ENCODE peak calls at places on chromosome 14, in nine cellular contexts. One of them, this sample, is unnamed.

GRCh38 chr14:97077253-97077653 is 280.1 kb downstream of the VRK1 start:
- DNase-seq in right cardiac atrium: peak
- DNase-seq in Peyer's patch: no peak
- DNase-seq in heart left ventricle: peak
- DNase-seq in heart right ventricle: peak
- DNase-seq in left ventricle myocardium inferior: peak
- DNase-seq in aorta: peak
- DNase-seq in upper lobe of left lung: no peak
- DNase-seq in GM23248: peak
- DNase-seq in this sample: no peak

GRCh38 chr14:21874167-21874566 is 200.5 kb upstream of the OR4E1 start:
- DNase-seq in right cardiac atrium: no peak
- DNase-seq in Peyer's patch: no peak
- DNase-seq in heart left ventricle: no peak
- DNase-seq in heart right ventricle: no peak
- DNase-seq in left ventricle myocardium inferior: no peak
- DNase-seq in aorta: no peak
- DNase-seq in upper lobe of left lung: no peak
- DNase-seq in GM23248: no peak
- DNase-seq in this sample: no peak

GRCh38 chr14:74503256-74503972 is 9.8 kb downstream of the ISCA2 start:
- DNase-seq in right cardiac atrium: no peak
- DNase-seq in Peyer's patch: peak
- DNase-seq in heart left ventricle: no peak
- DNase-seq in heart right ventricle: no peak
- DNase-seq in left ventricle myocardium inferior: no peak
- DNase-seq in aorta: peak
- DNase-seq in upper lobe of left lung: peak
- DNase-seq in GM23248: no peak
- DNase-seq in this sample: no peak

GRCh38 chr14:45070215-45070614 is 13.7 kb upstream of the PRPF39 start:
- DNase-seq in right cardiac atrium: no peak
- DNase-seq in Peyer's patch: no peak
- DNase-seq in heart left ventricle: no peak
- DNase-seq in heart right ventricle: no peak
- DNase-seq in left ventricle myocardium inferior: no peak
- DNase-seq in aorta: no peak
- DNase-seq in upper lobe of left lung: no peak
- DNase-seq in GM23248: peak
- DNase-seq in this sample: no peak

GRCh38 chr14:78443834-78444233 is 273.7 kb downstream of the NRXN3 start:
- DNase-seq in right cardiac atrium: no peak
- DNase-seq in Peyer's patch: no peak
- DNase-seq in heart left ventricle: no peak
- DNase-seq in heart right ventricle: no peak
- DNase-seq in left ventricle myocardium inferior: no peak
- DNase-seq in aorta: no peak
- DNase-seq in upper lobe of left lung: no peak
- DNase-seq in GM23248: no peak
- DNase-seq in this sample: no peak

GRCh38 chr14:94933411-94933964 is 163.6 kb upstream of the GSC start:
- DNase-seq in right cardiac atrium: no peak
- DNase-seq in Peyer's patch: no peak
- DNase-seq in heart left ventricle: no peak
- DNase-seq in heart right ventricle: no peak
- DNase-seq in left ventricle myocardium inferior: no peak
- DNase-seq in aorta: no peak
- DNase-seq in upper lobe of left lung: no peak
- DNase-seq in GM23248: peak
- DNase-seq in this sample: no peak

GRCh38 chr14:47365248-47365647 is 310.2 kb downstream of the MDGA2 start:
- DNase-seq in right cardiac atrium: no peak
- DNase-seq in Peyer's patch: no peak
- DNase-seq in heart left ventricle: no peak
- DNase-seq in heart right ventricle: no peak
- DNase-seq in left ventricle myocardium inferior: no peak
- DNase-seq in aorta: no peak
- DNase-seq in upper lobe of left lung: no peak
- DNase-seq in GM23248: no peak
- DNase-seq in this sample: peak

GRCh38 chr14:51430600-51430999 is 190.6 kb downstream of the TMX1 start:
- DNase-seq in right cardiac atrium: no peak
- DNase-seq in Peyer's patch: no peak
- DNase-seq in heart left ventricle: no peak
- DNase-seq in heart right ventricle: no peak
- DNase-seq in left ventricle myocardium inferior: no peak
- DNase-seq in aorta: no peak
- DNase-seq in upper lobe of left lung: no peak
- DNase-seq in GM23248: peak
- DNase-seq in this sample: no peak

GRCh38 chr14:104011824-104012517 is 69.6 kb upstream of the RD3L start:
- DNase-seq in right cardiac atrium: no peak
- DNase-seq in Peyer's patch: no peak
- DNase-seq in heart left ventricle: peak
- DNase-seq in heart right ventricle: peak
- DNase-seq in left ventricle myocardium inferior: peak
- DNase-seq in aorta: no peak
- DNase-seq in upper lobe of left lung: no peak
- DNase-seq in GM23248: no peak
- DNase-seq in this sample: no peak

GRCh38 chr14:66070542-66071319 is 415.4 kb upstream of the CCDC196 start:
- DNase-seq in right cardiac atrium: no peak
- DNase-seq in Peyer's patch: no peak
- DNase-seq in heart left ventricle: peak
- DNase-seq in heart right ventricle: peak
- DNase-seq in left ventricle myocardium inferior: peak
- DNase-seq in aorta: peak
- DNase-seq in upper lobe of left lung: no peak
- DNase-seq in GM23248: peak
- DNase-seq in this sample: peak

GRCh38 chr14:95396221-95396620 is 76.5 kb upstream of the CLMN start:
- DNase-seq in right cardiac atrium: no peak
- DNase-seq in Peyer's patch: no peak
- DNase-seq in heart left ventricle: no peak
- DNase-seq in heart right ventricle: no peak
- DNase-seq in left ventricle myocardium inferior: no peak
- DNase-seq in aorta: no peak
- DNase-seq in upper lobe of left lung: no peak
- DNase-seq in GM23248: no peak
- DNase-seq in this sample: no peak

GRCh38 chr14:19838433-19838832 is 34.9 kb downstream of the OR4N2 start:
- DNase-seq in right cardiac atrium: no peak
- DNase-seq in Peyer's patch: no peak
- DNase-seq in heart left ventricle: no peak
- DNase-seq in heart right ventricle: no peak
- DNase-seq in left ventricle myocardium inferior: no peak
- DNase-seq in aorta: no peak
- DNase-seq in upper lobe of left lung: no peak
- DNase-seq in GM23248: no peak
- DNase-seq in this sample: no peak

GRCh38 chr14:102421366-102422057 is 58.8 kb downstream of the TECPR2 start:
- DNase-seq in right cardiac atrium: no peak
- DNase-seq in Peyer's patch: no peak
- DNase-seq in heart left ventricle: no peak
- DNase-seq in heart right ventricle: no peak
- DNase-seq in left ventricle myocardium inferior: no peak
- DNase-seq in aorta: no peak
- DNase-seq in upper lobe of left lung: no peak
- DNase-seq in GM23248: no peak
- DNase-seq in this sample: no peak

GRCh38 chr14:102418853-102419240 is 56.1 kb downstream of the TECPR2 start:
- DNase-seq in right cardiac atrium: no peak
- DNase-seq in Peyer's patch: no peak
- DNase-seq in heart left ventricle: no peak
- DNase-seq in heart right ventricle: no peak
- DNase-seq in left ventricle myocardium inferior: no peak
- DNase-seq in aorta: no peak
- DNase-seq in upper lobe of left lung: no peak
- DNase-seq in GM23248: no peak
- DNase-seq in this sample: no peak

GRCh38 chr14:102419276-102419675 is 56.5 kb downstream of the TECPR2 start:
- DNase-seq in right cardiac atrium: no peak
- DNase-seq in Peyer's patch: no peak
- DNase-seq in heart left ventricle: no peak
- DNase-seq in heart right ventricle: no peak
- DNase-seq in left ventricle myocardium inferior: no peak
- DNase-seq in aorta: no peak
- DNase-seq in upper lobe of left lung: no peak
- DNase-seq in GM23248: no peak
- DNase-seq in this sample: no peak

GRCh38 chr14:102418169-102418852 is 55.6 kb downstream of the TECPR2 start:
- DNase-seq in right cardiac atrium: no peak
- DNase-seq in Peyer's patch: no peak
- DNase-seq in heart left ventricle: no peak
- DNase-seq in heart right ventricle: no peak
- DNase-seq in left ventricle myocardium inferior: no peak
- DNase-seq in aorta: no peak
- DNase-seq in upper lobe of left lung: no peak
- DNase-seq in GM23248: no peak
- DNase-seq in this sample: no peak

GRCh38 chr14:102419716-102420115 is 57.0 kb downstream of the TECPR2 start:
- DNase-seq in right cardiac atrium: no peak
- DNase-seq in Peyer's patch: no peak
- DNase-seq in heart left ventricle: no peak
- DNase-seq in heart right ventricle: no peak
- DNase-seq in left ventricle myocardium inferior: no peak
- DNase-seq in aorta: no peak
- DNase-seq in upper lobe of left lung: no peak
- DNase-seq in GM23248: no peak
- DNase-seq in this sample: no peak
- H3K27ac ChIP-seq in right cardiac atrium: no peak
- H3K27ac ChIP-seq in Peyer's patch: no peak
- H3K27ac ChIP-seq in heart left ventricle: no peak
- H3K27ac ChIP-seq in heart right ventricle: no peak
- H3K27ac ChIP-seq in left ventricle myocardium inferior: no peak
- H3K27ac ChIP-seq in aorta: no peak
- H3K27ac ChIP-seq in upper lobe of left lung: no peak
- H3K27ac ChIP-seq in GM23248: no peak
- H3K27ac ChIP-seq in this sample: no peak

GRCh38 chr14:63432228-63432627 is 110.9 kb downstream of the PPP2R5E start:
- DNase-seq in right cardiac atrium: no peak
- DNase-seq in Peyer's patch: no peak
- DNase-seq in heart left ventricle: no peak
- DNase-seq in heart right ventricle: no peak
- DNase-seq in left ventricle myocardium inferior: no peak
- DNase-seq in aorta: no peak
- DNase-seq in upper lobe of left lung: no peak
- DNase-seq in GM23248: no peak
- DNase-seq in this sample: no peak
- H3K27ac ChIP-seq in right cardiac atrium: no peak
- H3K27ac ChIP-seq in Peyer's patch: no peak
- H3K27ac ChIP-seq in heart left ventricle: no peak
- H3K27ac ChIP-seq in heart right ventricle: no peak
- H3K27ac ChIP-seq in left ventricle myocardium inferior: no peak
- H3K27ac ChIP-seq in aorta: no peak
- H3K27ac ChIP-seq in upper lobe of left lung: no peak
- H3K27ac ChIP-seq in GM23248: no peak
- H3K27ac ChIP-seq in this sample: peak

GRCh38 chr14:33567003-33567735 is 383.7 kb downstream of the EGLN3 start:
- DNase-seq in right cardiac atrium: no peak
- DNase-seq in Peyer's patch: no peak
- DNase-seq in heart left ventricle: no peak
- DNase-seq in heart right ventricle: no peak
- DNase-seq in left ventricle myocardium inferior: no peak
- DNase-seq in aorta: no peak
- DNase-seq in upper lobe of left lung: no peak
- DNase-seq in GM23248: no peak
- DNase-seq in this sample: no peak

GRCh38 chr14:33569844-33570716 is 380.8 kb downstream of the EGLN3 start:
- DNase-seq in right cardiac atrium: no peak
- DNase-seq in Peyer's patch: no peak
- DNase-seq in heart left ventricle: no peak
- DNase-seq in heart right ventricle: no peak
- DNase-seq in left ventricle myocardium inferior: no peak
- DNase-seq in aorta: no peak
- DNase-seq in upper lobe of left lung: no peak
- DNase-seq in GM23248: peak
- DNase-seq in this sample: no peak

GRCh38 chr14:33570717-33571058 is 380.2 kb downstream of the EGLN3 start:
- DNase-seq in right cardiac atrium: no peak
- DNase-seq in Peyer's patch: no peak
- DNase-seq in heart left ventricle: no peak
- DNase-seq in heart right ventricle: no peak
- DNase-seq in left ventricle myocardium inferior: no peak
- DNase-seq in aorta: no peak
- DNase-seq in upper lobe of left lung: no peak
- DNase-seq in GM23248: peak
- DNase-seq in this sample: no peak

GRCh38 chr14:33567736-33568124 is 383.1 kb downstream of the EGLN3 start:
- DNase-seq in right cardiac atrium: no peak
- DNase-seq in Peyer's patch: no peak
- DNase-seq in heart left ventricle: no peak
- DNase-seq in heart right ventricle: no peak
- DNase-seq in left ventricle myocardium inferior: no peak
- DNase-seq in aorta: no peak
- DNase-seq in upper lobe of left lung: no peak
- DNase-seq in GM23248: peak
- DNase-seq in this sample: no peak

GRCh38 chr14:33568935-33569579 is 381.8 kb downstream of the EGLN3 start:
- DNase-seq in right cardiac atrium: no peak
- DNase-seq in Peyer's patch: no peak
- DNase-seq in heart left ventricle: no peak
- DNase-seq in heart right ventricle: no peak
- DNase-seq in left ventricle myocardium inferior: no peak
- DNase-seq in aorta: no peak
- DNase-seq in upper lobe of left lung: no peak
- DNase-seq in GM23248: peak
- DNase-seq in this sample: no peak
- H3K27ac ChIP-seq in right cardiac atrium: no peak
- H3K27ac ChIP-seq in Peyer's patch: no peak
- H3K27ac ChIP-seq in heart left ventricle: no peak
- H3K27ac ChIP-seq in heart right ventricle: no peak
- H3K27ac ChIP-seq in left ventricle myocardium inferior: no peak
- H3K27ac ChIP-seq in aorta: no peak
- H3K27ac ChIP-seq in upper lobe of left lung: no peak
- H3K27ac ChIP-seq in GM23248: no peak
- H3K27ac ChIP-seq in this sample: no peak

DNA sequence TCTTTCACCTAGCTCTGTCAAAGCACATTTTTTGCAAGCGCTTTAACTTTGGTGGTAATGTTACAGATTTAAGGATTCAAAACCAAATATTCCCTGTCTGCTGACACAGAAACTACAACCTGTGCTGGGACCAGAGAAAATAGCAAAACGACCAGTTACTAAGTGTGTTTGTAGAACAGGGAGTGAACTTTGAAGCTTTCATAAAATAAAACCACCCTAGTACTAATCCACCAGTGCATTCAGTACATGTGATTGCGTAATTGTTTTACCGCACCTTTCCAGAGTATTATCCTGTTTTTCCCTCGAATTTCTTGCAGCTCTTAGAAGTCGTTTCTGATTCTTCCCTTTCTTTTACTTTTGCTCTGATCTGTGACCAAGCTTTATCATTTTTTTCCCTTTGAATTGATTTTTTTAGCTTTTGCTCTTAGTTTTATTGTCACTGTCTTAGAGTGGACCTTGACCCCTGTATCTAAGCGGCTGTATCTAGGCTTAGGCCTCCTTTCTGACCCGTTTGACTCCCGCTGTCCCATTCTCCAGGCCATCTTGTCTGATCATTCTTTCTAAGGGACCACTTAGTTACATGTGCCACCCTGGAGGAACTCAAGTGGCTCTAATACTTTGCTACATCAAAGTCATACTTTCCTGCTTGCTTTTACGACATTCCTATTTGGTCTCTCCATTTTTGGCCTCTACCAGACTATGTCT is 429.4 kb downstream of the PCNX1 start:
- DNase-seq in right cardiac atrium: no peak
- DNase-seq in Peyer's patch: no peak
- DNase-seq in heart left ventricle: no peak
- DNase-seq in heart right ventricle: no peak
- DNase-seq in left ventricle myocardium inferior: no peak
- DNase-seq in aorta: no peak
- DNase-seq in upper lobe of left lung: no peak
- DNase-seq in GM23248: no peak
- DNase-seq in this sample: no peak
- H3K27ac ChIP-seq in right cardiac atrium: no peak
- H3K27ac ChIP-seq in Peyer's patch: peak
- H3K27ac ChIP-seq in heart left ventricle: no peak
- H3K27ac ChIP-seq in heart right ventricle: no peak
- H3K27ac ChIP-seq in left ventricle myocardium inferior: no peak
- H3K27ac ChIP-seq in aorta: no peak
- H3K27ac ChIP-seq in upper lobe of left lung: peak
- H3K27ac ChIP-seq in GM23248: no peak
- H3K27ac ChIP-seq in this sample: no peak